ENCODE peak calls at places on chromosome 1, in nine cellular contexts. T is stimulated activated CD4-positive, alpha-beta T cell treated with anti-CD3 and anti-CD28 coated beads, Interleukin-4, amount 100 ng/mL, for 48 hours; S is NCI-H1436 treated with DMSO at 0.1 percent for 48 hours; I is NCI-H1092; G is activated T-cell treated with anti-CD3 and anti-CD28 coated beads, Interleukin-2, amount 50 U/mL, for 1 hour; K is SJSA1; H is hypothalamus; P is stimulated activated naive CD4-positive, alpha-beta T cell treated with Interleukin-2 at 50 U/mL for 16 hours; R is stimulated activated CD8-positive, alpha-beta memory T cell treated with anti-CD3 and anti-CD28 coated beads, Interleukin-4, amount 100 ng/mL, for 1 hour. Y is an unnamed sample.

GRCh38 chr1:176073524-176074157 is 133.4 kb downstream of the COP1 start:
- DNase-seq in T (peak; percentile 11), G (no peak), I (peak; percentile 68), S (no peak), R (no peak), H (peak; percentile 61), P (no peak), K (peak; percentile 51), Y (peak; percentile 14)

GRCh38 chr1:3785045-3785444 is 11.3 kb downstream of the LRRC47 start:
- DNase-seq in S (no peak), P (no peak), K (no peak), R (no peak), I (no peak), T (no peak), H (no peak), G (no peak), Y (no peak)

GRCh38 chr1:32918166-32918565 is 17.0 kb upstream of the TMEM54 start:
- DNase-seq in P (no peak), R (no peak), K (no peak), T (no peak), H (no peak), I (no peak), S (no peak), G (no peak), Y (no peak)

GRCh38 chr1:231272880-231273279 is 31.9 kb downstream of the GNPAT start:
- DNase-seq in I (no peak), S (no peak), T (no peak), G (no peak), R (no peak), P (no peak), K (no peak), H (no peak), Y (no peak)

GRCh38 chr1:169087876-169088275 is 18.6 kb upstream of the ATP1B1 start:
- DNase-seq in H (no peak), K (no peak), P (no peak), T (no peak), S (no peak), I (no peak), G (no peak), R (no peak), Y (no peak)

GRCh38 chr1:199102239-199102638 is 463.4 kb downstream of the PTPRC start:
- DNase-seq in K (no peak), I (no peak), P (no peak), G (no peak), R (no peak), T (no peak), S (no peak), H (no peak), Y (no peak)

GRCh38 chr1:118075116-118075515 is 109.9 kb downstream of the SPAG17 start:
- DNase-seq in I (no peak), P (no peak), G (no peak), S (no peak), K (no peak), R (no peak), T (no peak), H (no peak), Y (no peak)

GRCh38 chr1:86155061-86155806 is 1.3 kb downstream of the COL24A1 start:
- DNase-seq in H (no peak), S (no peak), P (no peak), G (no peak), R (no peak), I (no peak), K (no peak), T (no peak), Y (no peak)

GRCh38 chr1:31509124-31510072 is 66.9 kb upstream of the TINAGL1 start:
- DNase-seq in P (no peak), I (no peak), T (no peak), S (no peak), H (no peak), G (no peak), R (no peak), K (no peak), Y (no peak)

GRCh38 chr1:39981957-39982356 is 27.0 kb downstream of the MFSD2A start:
- DNase-seq in H (no peak), I (no peak), S (no peak), G (no peak), R (no peak), K (peak; percentile 93), T (no peak), P (no peak), Y (no peak)

Y was measured in NCI-H2081 treated with DMSO at 0.1 percent for 48 hours.